ENCODE peak calls at places on chromosomes 3 and 15, in seven cellular contexts. U, O, E, J, I, P and M are unnamed samples.

GRCh38 chr3:45026038-45026437 is at the start of gene CLEC3B:
- DNase-seq in J (peak), P (peak), O (no peak), U (no peak), E (no peak), I (no peak), M (no peak)

GRCh38 chr15:85667491-85668424 is 127.0 kb downstream of the KLHL25 start:
- DNase-seq in I (peak), U (peak), P (peak), J (peak), O (peak), E (peak), M (no peak)

GRCh38 chr3:183576487-183577107 is 21.1 kb upstream of the KLHL6 start:
- DNase-seq in J (no peak), O (no peak), I (no peak), P (peak), E (no peak), U (peak), M (no peak)

GRCh38 chr3:59043391-59043790 is 6.4 kb downstream of the CFAP20DC start:
- DNase-seq in O (no peak), P (no peak), I (no peak), J (no peak), E (no peak), U (no peak), M (no peak)

GRCh38 chr3:193782747-193783146 is 189.7 kb downstream of the OPA1 start:
- DNase-seq in J (no peak), O (no peak), P (no peak), I (no peak), E (no peak), U (no peak), M (no peak)

GRCh38 chr3:46449755-46450552 is 14.8 kb downstream of the LTF start:
- DNase-seq in J (peak), O (no peak), E (no peak), P (peak), U (peak), I (no peak), M (peak)

GRCh38 chr3:43791246-43791645 is 100.5 kb downstream of the ABHD5 start:
- DNase-seq in J (no peak), I (no peak), U (no peak), P (no peak), O (no peak), E (no peak), M (no peak)

GRCh38 chr15:27059610-27060202 is 88.7 kb downstream of the GABRG3 start:
- DNase-seq in O (no peak), U (peak), I (no peak), J (peak), E (no peak), P (peak), M (peak)

GRCh38 chr3:32404714-32405113 is 13.1 kb downstream of the CMTM7 start:
- DNase-seq in P (no peak), I (no peak), J (no peak), E (no peak), O (no peak), U (no peak), M (no peak)

GRCh38 chr3:154243353-154243752 is 80.9 kb downstream of the DHX36 start:
- DNase-seq in P (peak), I (no peak), U (no peak), J (peak), O (no peak), E (no peak), M (no peak)

GRCh38 chr3:71504250-71505036 is 79.1 kb downstream of the FOXP1 start:
- DNase-seq in P (peak), O (peak), E (peak), U (peak), J (peak), I (peak), M (no peak)

GRCh38 chr3:13040381-13041074 is 32.7 kb downstream of the IQSEC1 start:
- DNase-seq in E (no peak), O (no peak), P (peak), I (no peak), U (no peak), J (no peak), M (no peak)

GRCh38 chr3:137509354-137510045 is 254.6 kb upstream of the SOX14 start:
- DNase-seq in E (no peak), I (no peak), U (no peak), O (no peak), J (no peak), P (no peak), M (peak)

GRCh38 chr15:70479785-70480184 is 283.6 kb downstream of the UACA start:
- DNase-seq in P (no peak), E (no peak), I (no peak), O (no peak), U (peak), J (no peak), M (no peak)

GRCh38 chr15:99250001-99250400 is 620 bp upstream of the TTC23 start:
- DNase-seq in I (no peak), P (peak), U (peak), E (no peak), O (no peak), J (no peak), M (no peak)

GRCh38 chr3:184230081-184230602 is 757 bp downstream of the VWA5B2 start:
- DNase-seq in E (no peak), J (no peak), O (no peak), U (no peak), I (no peak), P (peak), M (peak)

GRCh38 chr3:180018588-180018987 is 18.1 kb downstream of the PEX5L start:
- DNase-seq in I (no peak), J (no peak), U (no peak), O (no peak), P (no peak), E (no peak), M (no peak)

GRCh38 chr3:125120370-125121122 is 64.7 kb upstream of the HEG1 start:
- DNase-seq in U (no peak), O (no peak), I (no peak), J (no peak), P (peak), E (no peak), M (peak)

GRCh38 chr15:36884404-36885335 is 215.7 kb downstream of the MEIS2 start:
- DNase-seq in U (no peak), P (no peak), E (no peak), J (no peak), I (no peak), O (no peak), M (no peak)

GRCh38 chr3:21914451-21914850 is 163.4 kb upstream of the ZNF385D start:
- DNase-seq in U (no peak), J (no peak), I (no peak), O (no peak), P (no peak), E (no peak), M (no peak)